ENCODE peak calls at places on chromosomes 11 and 22, in five cellular contexts. One of them, this sample, is unnamed. For H3K4me1, the result is how much of the 10 kb centered on the place peaks cover.

GRCh38 chr11:107801641-107802040 is 56.9 kb downstream of the SLC35F2 start:
- DNase-seq in SK-N-SH: no peak
- DNase-seq in neural progenitor cell: no peak
- DNase-seq in hepatocyte: no peak
- DNase-seq in GM23338: no peak
- DNase-seq in this sample: peak

GRCh38 chr11:8906629-8907028 is 4.4 kb upstream of the AKIP1 start:
- DNase-seq in SK-N-SH: no peak
- DNase-seq in neural progenitor cell: no peak
- DNase-seq in hepatocyte: no peak
- DNase-seq in GM23338: no peak
- DNase-seq in this sample: peak

GRCh38 chr22:46508391-46508999 is 28.9 kb downstream of the CELSR1 start:
- DNase-seq in SK-N-SH: no peak
- DNase-seq in neural progenitor cell: peak
- DNase-seq in hepatocyte: peak
- DNase-seq in GM23338: peak
- DNase-seq in this sample: no peak

GRCh38 chr11:34614334-34615113 is 6.4 kb upstream of the EHF start:
- DNase-seq in SK-N-SH: no peak
- DNase-seq in neural progenitor cell: no peak
- DNase-seq in hepatocyte: no peak
- DNase-seq in GM23338: no peak
- DNase-seq in this sample: no peak

GRCh38 chr22:20422965-20423635 is 14.5 kb downstream of the SCARF2 start:
- DNase-seq in SK-N-SH: peak
- DNase-seq in neural progenitor cell: no peak
- DNase-seq in hepatocyte: peak
- DNase-seq in GM23338: no peak
- DNase-seq in this sample: no peak

GRCh38 chr11:11243790-11244469 is 109.1 kb downstream of the CSNK2A3 start:
- DNase-seq in SK-N-SH: peak
- DNase-seq in neural progenitor cell: peak
- DNase-seq in hepatocyte: peak
- DNase-seq in GM23338: peak
- DNase-seq in this sample: no peak

GRCh38 chr22:41862160-41862529 is 29.2 kb downstream of the SREBF2 start:
- DNase-seq in SK-N-SH: no peak
- DNase-seq in neural progenitor cell: no peak
- DNase-seq in hepatocyte: peak
- DNase-seq in GM23338: no peak
- DNase-seq in this sample: no peak

GRCh38 chr11:2369896-2370295 is 7.2 kb upstream of the CD81 start:
- DNase-seq in SK-N-SH: no peak
- DNase-seq in neural progenitor cell: no peak
- DNase-seq in hepatocyte: no peak
- DNase-seq in GM23338: no peak
- DNase-seq in this sample: no peak

GRCh38 chr22:40057652-40058051 is 62.9 kb downstream of the FAM83F start:
- DNase-seq in SK-N-SH: no peak
- DNase-seq in neural progenitor cell: no peak
- DNase-seq in hepatocyte: no peak
- DNase-seq in GM23338: no peak
- DNase-seq in this sample: no peak

GRCh38 chr22:32612834-32613233 is 138.2 kb downstream of the FBXO7 start:
- DNase-seq in SK-N-SH: no peak
- DNase-seq in neural progenitor cell: no peak
- DNase-seq in hepatocyte: no peak
- DNase-seq in GM23338: no peak
- DNase-seq in this sample: no peak

GRCh38 chr11:16881074-16881709 is 133.0 kb downstream of the PLEKHA7 start:
- DNase-seq in SK-N-SH: no peak
- DNase-seq in neural progenitor cell: peak
- DNase-seq in hepatocyte: peak
- DNase-seq in GM23338: peak
- DNase-seq in this sample: peak

GRCh38 chr22:20238567-20239062 is 29.5 kb downstream of the RTN4R start:
- DNase-seq in SK-N-SH: peak
- DNase-seq in neural progenitor cell: peak
- DNase-seq in hepatocyte: peak
- DNase-seq in GM23338: peak
- DNase-seq in this sample: peak

GRCh38 chr11:9802291-9802861 is 138.5 kb downstream of the SWAP70 start:
- DNase-seq in SK-N-SH: peak
- DNase-seq in neural progenitor cell: no peak
- DNase-seq in hepatocyte: peak
- DNase-seq in GM23338: peak
- DNase-seq in this sample: no peak

GRCh38 chr11:130144721-130145327 is 14.8 kb upstream of the ST14 start:
- DNase-seq in SK-N-SH: no peak
- DNase-seq in neural progenitor cell: peak
- DNase-seq in hepatocyte: peak
- DNase-seq in GM23338: peak
- DNase-seq in this sample: no peak

GRCh38 chr11:130145328-130145812 is 14.2 kb upstream of the ST14 start:
- DNase-seq in SK-N-SH: no peak
- DNase-seq in neural progenitor cell: no peak
- DNase-seq in hepatocyte: peak
- DNase-seq in GM23338: no peak
- DNase-seq in this sample: peak

GRCh38 chr11:130146797-130147196 is 12.8 kb upstream of the ST14 start:
- DNase-seq in SK-N-SH: no peak
- DNase-seq in neural progenitor cell: no peak
- DNase-seq in hepatocyte: no peak
- DNase-seq in GM23338: no peak
- DNase-seq in this sample: peak

GRCh38 chr11:130144129-130144528 is 15.5 kb upstream of the ST14 start:
- DNase-seq in SK-N-SH: no peak
- DNase-seq in neural progenitor cell: no peak
- DNase-seq in hepatocyte: peak
- DNase-seq in GM23338: no peak
- DNase-seq in this sample: no peak

GRCh38 chr11:130145975-130146776 is 13.4 kb upstream of the ST14 start:
- DNase-seq in SK-N-SH: no peak
- DNase-seq in neural progenitor cell: no peak
- DNase-seq in hepatocyte: peak
- DNase-seq in GM23338: peak
- DNase-seq in this sample: peak
- TF ChIP-seq CTCF in SK-N-SH: peak
- TF ChIP-seq CTCF in neural progenitor cell: no peak
- TF ChIP-seq CTCF in hepatocyte: peak
- TF ChIP-seq CTCF in GM23338: peak
- TF ChIP-seq CTCF in this sample: peak

DNA sequence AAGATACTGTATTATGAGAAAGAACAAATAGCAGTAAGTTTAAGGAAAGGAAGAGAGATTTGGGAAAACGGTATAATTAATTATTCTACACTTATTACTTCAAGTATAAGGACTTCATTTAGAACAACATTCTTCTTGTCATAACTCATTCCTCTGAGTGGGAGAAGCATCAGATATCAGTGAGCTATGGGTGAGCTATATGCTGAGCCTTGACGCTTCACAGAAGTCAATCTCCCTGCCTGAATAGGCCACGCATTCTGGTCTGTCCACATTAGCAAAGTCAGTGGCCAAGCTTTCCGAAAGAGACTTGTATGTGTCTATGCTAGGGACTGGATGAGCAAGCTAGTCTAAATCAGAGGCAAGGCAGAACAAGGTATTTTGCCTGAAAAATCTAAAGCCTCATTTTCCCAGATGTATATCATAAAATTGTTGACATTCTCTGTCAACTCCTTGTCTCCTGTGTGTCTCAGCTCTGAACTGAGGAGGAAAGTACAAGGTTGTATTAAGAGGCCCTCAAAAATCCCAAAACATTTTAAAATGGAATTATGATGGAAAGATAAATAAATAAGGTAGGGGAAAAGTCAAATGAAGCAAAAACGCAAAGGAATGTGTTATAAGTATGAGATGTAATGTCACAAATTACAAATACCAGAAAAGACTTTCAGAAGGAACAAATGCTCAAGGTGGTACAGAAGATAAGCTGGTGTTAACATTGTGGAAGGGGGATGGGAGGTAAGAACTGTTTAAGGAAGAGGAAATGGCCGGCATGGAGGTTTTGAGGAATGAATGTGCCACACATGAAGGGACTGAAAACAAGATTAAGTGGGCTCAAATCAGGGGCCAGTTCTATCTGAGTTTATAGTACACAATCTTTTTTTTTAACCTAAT is 1.4 kb downstream of the OR52N2 start:
- DNase-seq in SK-N-SH: no peak
- DNase-seq in neural progenitor cell: no peak
- DNase-seq in hepatocyte: no peak
- DNase-seq in GM23338: peak
- DNase-seq in this sample: no peak
- TF ChIP-seq EZH2phosphoT487 in SK-N-SH: no peak
- TF ChIP-seq EZH2phosphoT487 in neural progenitor cell: no peak
- TF ChIP-seq EZH2phosphoT487 in hepatocyte: no peak
- TF ChIP-seq EZH2phosphoT487 in GM23338: no peak
- TF ChIP-seq EZH2phosphoT487 in this sample: no peak

GRCh38 chr11:118813551-118813950 is 22.6 kb upstream of the DDX6 start:
- DNase-seq in SK-N-SH: no peak
- DNase-seq in neural progenitor cell: no peak
- DNase-seq in hepatocyte: no peak
- DNase-seq in GM23338: no peak
- DNase-seq in this sample: no peak
- H3K4me1 ChIP-seq in SK-N-SH: under half
- H3K4me1 ChIP-seq in neural progenitor cell: under half
- H3K4me1 ChIP-seq in hepatocyte: under half
- H3K4me1 ChIP-seq in GM23338: under half
- H3K4me1 ChIP-seq in this sample: under half

GRCh38 chr22:36470994-36471331 is 10.5 kb downstream of the TXN2 start:
- DNase-seq in SK-N-SH: no peak
- DNase-seq in neural progenitor cell: no peak
- DNase-seq in hepatocyte: no peak
- DNase-seq in GM23338: no peak
- DNase-seq in this sample: no peak

GRCh38 chr22:36471341-36471821 is 10.1 kb downstream of the TXN2 start:
- DNase-seq in SK-N-SH: no peak
- DNase-seq in neural progenitor cell: no peak
- DNase-seq in hepatocyte: no peak
- DNase-seq in GM23338: no peak
- DNase-seq in this sample: peak

GRCh38 chr22:36469094-36469710 is 12.2 kb downstream of the TXN2 start:
- DNase-seq in SK-N-SH: no peak
- DNase-seq in neural progenitor cell: no peak
- DNase-seq in hepatocyte: no peak
- DNase-seq in GM23338: no peak
- DNase-seq in this sample: no peak

GRCh38 chr22:36472689-36473088 is 8.8 kb downstream of the TXN2 start:
- DNase-seq in SK-N-SH: no peak
- DNase-seq in neural progenitor cell: no peak
- DNase-seq in hepatocyte: no peak
- DNase-seq in GM23338: no peak
- DNase-seq in this sample: no peak

DNA sequence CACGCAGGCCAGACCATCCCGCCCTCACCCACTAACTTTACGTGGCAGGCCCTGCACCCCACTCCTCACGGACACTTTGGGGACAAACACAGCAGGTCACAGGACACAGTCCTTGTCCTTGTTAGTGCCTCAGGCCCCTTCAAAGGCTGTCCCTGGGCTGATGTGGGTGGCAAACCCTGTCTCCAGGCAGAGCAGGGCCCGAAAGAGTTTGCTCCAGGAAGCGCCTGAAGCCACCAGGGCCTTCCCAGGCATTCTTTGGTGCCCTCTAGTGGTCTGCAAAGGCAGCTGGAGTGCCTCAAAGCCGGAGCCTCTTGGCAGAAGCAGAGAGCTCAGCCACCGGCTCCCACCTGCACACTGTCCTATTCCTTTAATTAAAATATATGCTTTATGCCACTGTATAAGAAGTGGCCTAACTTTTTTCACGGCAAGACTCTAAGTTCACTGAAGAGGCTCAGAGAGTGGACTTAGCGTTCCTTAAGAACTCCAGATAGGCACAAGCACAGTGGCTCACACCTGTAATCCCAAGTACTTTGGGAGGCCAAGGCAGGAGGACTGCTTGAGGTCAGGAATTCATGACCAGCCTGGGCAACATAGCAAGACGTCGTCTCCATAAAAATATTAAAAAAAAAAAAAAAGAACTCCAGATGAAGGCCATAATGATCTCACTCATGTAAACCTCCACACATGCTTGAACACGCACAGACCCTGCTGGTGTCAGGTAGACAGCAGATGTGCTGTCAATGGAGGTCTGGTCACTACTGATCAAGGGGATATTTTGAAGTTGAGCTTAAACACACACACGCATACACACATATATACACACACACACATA is 11.1 kb downstream of the TXN2 start:
- DNase-seq in SK-N-SH: peak
- DNase-seq in neural progenitor cell: peak
- DNase-seq in hepatocyte: peak
- DNase-seq in GM23338: peak
- DNase-seq in this sample: peak
- TF ChIP-seq CTCF in SK-N-SH: peak
- TF ChIP-seq CTCF in neural progenitor cell: peak
- TF ChIP-seq CTCF in hepatocyte: peak
- TF ChIP-seq CTCF in GM23338: peak
- TF ChIP-seq CTCF in this sample: peak

This sample was measured in PC-3.